ENCODE peak calls at places on chromosomes 13 and 19, in nine cellular contexts. One of them, this sample, is unnamed.

GRCh38 chr19:1807695-1808394 is 4.2 kb downstream of the ATP8B3 start:
- DNase-seq in Panc1: no peak
- DNase-seq in spleen: no peak
- DNase-seq in OCI-LY7: no peak
- DNase-seq in fibroblast of lung: no peak
- DNase-seq in brain microvascular endothelial cell: no peak
- DNase-seq in A549: no peak
- DNase-seq in mucosa of descending colon: peak
- DNase-seq in hepatocyte: no peak
- DNase-seq in this sample: no peak

GRCh38 chr13:21006141-21007005 is 55.0 kb downstream of the LATS2 start:
- DNase-seq in Panc1: no peak
- DNase-seq in mucosa of descending colon: no peak
- DNase-seq in spleen: no peak
- DNase-seq in OCI-LY7: no peak
- DNase-seq in fibroblast of lung: no peak
- DNase-seq in brain microvascular endothelial cell: no peak
- DNase-seq in hepatocyte: no peak
- DNase-seq in A549: no peak
- DNase-seq in this sample: no peak

GRCh38 chr19:53908106-53908932 is 759 bp upstream of the CACNG7 start:
- DNase-seq in hepatocyte: peak
- DNase-seq in brain microvascular endothelial cell: peak
- DNase-seq in A549: peak
- DNase-seq in spleen: peak
- DNase-seq in Panc1: no peak
- DNase-seq in mucosa of descending colon: peak
- DNase-seq in OCI-LY7: peak
- DNase-seq in fibroblast of lung: peak
- DNase-seq in this sample: peak

GRCh38 chr19:1268392-1269064 is 604 bp upstream of the CIRBP start:
- DNase-seq in hepatocyte: no peak
- DNase-seq in fibroblast of lung: no peak
- DNase-seq in mucosa of descending colon: no peak
- DNase-seq in brain microvascular endothelial cell: no peak
- DNase-seq in A549: no peak
- DNase-seq in Panc1: no peak
- DNase-seq in spleen: peak
- DNase-seq in OCI-LY7: no peak
- DNase-seq in this sample: no peak

GRCh38 chr13:108779308-108779707 is 149.9 kb downstream of the MYO16 start:
- DNase-seq in mucosa of descending colon: no peak
- DNase-seq in hepatocyte: no peak
- DNase-seq in A549: no peak
- DNase-seq in Panc1: no peak
- DNase-seq in OCI-LY7: no peak
- DNase-seq in spleen: no peak
- DNase-seq in brain microvascular endothelial cell: no peak
- DNase-seq in fibroblast of lung: no peak
- DNase-seq in this sample: no peak

GRCh38 chr13:28819748-28820098 is 416 bp upstream of the MTUS2 start:
- DNase-seq in Panc1: no peak
- DNase-seq in A549: peak
- DNase-seq in brain microvascular endothelial cell: no peak
- DNase-seq in fibroblast of lung: peak
- DNase-seq in mucosa of descending colon: peak
- DNase-seq in OCI-LY7: no peak
- DNase-seq in spleen: no peak
- DNase-seq in hepatocyte: peak
- DNase-seq in this sample: no peak

GRCh38 chr13:99327133-99327532 is 19.9 kb upstream of the GPR183 start:
- DNase-seq in fibroblast of lung: no peak
- DNase-seq in hepatocyte: no peak
- DNase-seq in brain microvascular endothelial cell: no peak
- DNase-seq in spleen: no peak
- DNase-seq in Panc1: no peak
- DNase-seq in mucosa of descending colon: no peak
- DNase-seq in OCI-LY7: no peak
- DNase-seq in A549: no peak
- DNase-seq in this sample: no peak

GRCh38 chr13:84651288-84651687 is 769.0 kb upstream of the SLITRK1 start:
- DNase-seq in brain microvascular endothelial cell: peak
- DNase-seq in OCI-LY7: no peak
- DNase-seq in mucosa of descending colon: no peak
- DNase-seq in A549: no peak
- DNase-seq in fibroblast of lung: peak
- DNase-seq in hepatocyte: peak
- DNase-seq in Panc1: no peak
- DNase-seq in spleen: no peak
- DNase-seq in this sample: peak

GRCh38 chr13:84609716-84610115 is 727.4 kb upstream of the SLITRK1 start:
- DNase-seq in mucosa of descending colon: no peak
- DNase-seq in A549: peak
- DNase-seq in spleen: no peak
- DNase-seq in brain microvascular endothelial cell: peak
- DNase-seq in hepatocyte: peak
- DNase-seq in OCI-LY7: no peak
- DNase-seq in Panc1: no peak
- DNase-seq in fibroblast of lung: peak
- DNase-seq in this sample: peak

GRCh38 chr13:23856008-23856750 is 33.0 kb downstream of the MIPEP start:
- DNase-seq in OCI-LY7: no peak
- DNase-seq in Panc1: no peak
- DNase-seq in fibroblast of lung: no peak
- DNase-seq in hepatocyte: no peak
- DNase-seq in brain microvascular endothelial cell: no peak
- DNase-seq in spleen: no peak
- DNase-seq in A549: no peak
- DNase-seq in mucosa of descending colon: no peak
- DNase-seq in this sample: no peak

GRCh38 chr19:19185853-19186728 is 5.9 kb downstream of the BORCS8 start:
- DNase-seq in A549: peak
- DNase-seq in brain microvascular endothelial cell: no peak
- DNase-seq in hepatocyte: peak
- DNase-seq in Panc1: no peak
- DNase-seq in mucosa of descending colon: peak
- DNase-seq in fibroblast of lung: peak
- DNase-seq in spleen: no peak
- DNase-seq in OCI-LY7: peak
- DNase-seq in this sample: peak
- TF ChIP-seq CTCF in A549: peak
- TF ChIP-seq CTCF in brain microvascular endothelial cell: peak
- TF ChIP-seq CTCF in hepatocyte: peak
- TF ChIP-seq CTCF in Panc1: peak
- TF ChIP-seq CTCF in mucosa of descending colon: peak
- TF ChIP-seq CTCF in fibroblast of lung: peak
- TF ChIP-seq CTCF in spleen: no peak
- TF ChIP-seq CTCF in OCI-LY7: peak
- TF ChIP-seq CTCF in this sample: peak

DNA sequence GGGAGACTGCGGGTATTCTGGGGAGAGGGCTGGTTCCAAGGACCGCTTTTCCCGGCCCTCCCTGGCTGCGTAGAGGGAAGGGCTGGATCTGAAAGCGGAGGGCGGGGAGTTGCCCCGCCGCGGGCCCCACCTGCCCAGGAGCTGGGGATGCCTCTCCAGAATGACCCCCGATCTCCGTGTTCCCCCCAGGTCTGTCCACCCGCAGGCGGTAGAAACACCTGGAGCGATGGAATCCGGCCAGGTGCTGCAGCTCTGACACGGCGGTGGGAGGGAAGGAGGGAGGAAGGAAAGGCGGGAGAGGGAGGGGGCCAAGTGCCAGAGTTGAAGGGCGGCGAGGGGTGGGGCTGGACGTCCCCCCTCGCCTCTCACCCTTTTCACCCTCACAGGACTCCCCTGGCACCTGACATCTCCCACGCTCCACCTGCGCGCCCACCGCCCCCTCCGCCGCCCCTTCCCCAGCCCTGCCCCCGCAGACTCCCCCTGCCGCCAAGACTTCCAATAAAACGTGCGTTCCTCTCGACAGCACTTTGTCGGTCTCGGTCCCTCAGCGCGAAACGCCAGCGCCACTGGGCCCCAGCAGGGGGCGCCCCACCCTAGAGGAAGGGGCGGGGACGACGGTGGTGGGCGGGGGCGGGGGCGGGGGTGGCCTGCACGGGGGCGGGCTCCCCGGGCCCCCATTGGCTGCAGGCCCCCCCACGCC is 374 bp upstream of the FXYD7 start:
- DNase-seq in Panc1: no peak
- DNase-seq in spleen: peak
- DNase-seq in mucosa of descending colon: peak
- DNase-seq in hepatocyte: peak
- DNase-seq in fibroblast of lung: no peak
- DNase-seq in A549: peak
- DNase-seq in OCI-LY7: peak
- DNase-seq in brain microvascular endothelial cell: no peak
- DNase-seq in this sample: no peak
- TF ChIP-seq CTCF in Panc1: peak
- TF ChIP-seq CTCF in spleen: peak
- TF ChIP-seq CTCF in mucosa of descending colon: peak
- TF ChIP-seq CTCF in hepatocyte: peak
- TF ChIP-seq CTCF in fibroblast of lung: peak
- TF ChIP-seq CTCF in A549: peak
- TF ChIP-seq CTCF in OCI-LY7: peak
- TF ChIP-seq CTCF in brain microvascular endothelial cell: peak
- TF ChIP-seq CTCF in this sample: peak

DNA sequence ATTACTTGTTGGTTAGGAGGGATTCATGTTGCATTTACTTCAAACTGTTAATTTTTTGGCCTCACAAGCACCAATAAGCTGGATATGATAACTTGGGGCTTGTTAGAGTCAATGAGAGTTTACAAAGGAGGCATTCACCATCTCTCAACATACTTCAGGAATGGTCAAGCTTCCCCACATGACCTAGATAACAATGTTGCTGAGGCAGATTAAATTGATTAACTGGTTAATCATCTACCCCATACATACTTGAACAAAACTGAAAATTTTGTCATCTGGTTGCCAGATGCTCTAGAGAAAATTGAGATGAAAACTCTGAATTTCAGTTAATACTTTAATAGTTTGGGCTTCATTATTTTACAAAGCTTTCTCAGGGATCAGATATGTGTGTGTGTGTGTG is 43.0 kb upstream of the UBL3 start:
- DNase-seq in hepatocyte: no peak
- DNase-seq in OCI-LY7: no peak
- DNase-seq in A549: no peak
- DNase-seq in brain microvascular endothelial cell: no peak
- DNase-seq in fibroblast of lung: peak
- DNase-seq in spleen: no peak
- DNase-seq in mucosa of descending colon: no peak
- DNase-seq in Panc1: no peak
- DNase-seq in this sample: no peak
- TF ChIP-seq CTCF in hepatocyte: no peak
- TF ChIP-seq CTCF in OCI-LY7: no peak
- TF ChIP-seq CTCF in A549: no peak
- TF ChIP-seq CTCF in brain microvascular endothelial cell: no peak
- TF ChIP-seq CTCF in fibroblast of lung: no peak
- TF ChIP-seq CTCF in spleen: no peak
- TF ChIP-seq CTCF in mucosa of descending colon: no peak
- TF ChIP-seq CTCF in Panc1: no peak
- TF ChIP-seq CTCF in this sample: no peak

DNA sequence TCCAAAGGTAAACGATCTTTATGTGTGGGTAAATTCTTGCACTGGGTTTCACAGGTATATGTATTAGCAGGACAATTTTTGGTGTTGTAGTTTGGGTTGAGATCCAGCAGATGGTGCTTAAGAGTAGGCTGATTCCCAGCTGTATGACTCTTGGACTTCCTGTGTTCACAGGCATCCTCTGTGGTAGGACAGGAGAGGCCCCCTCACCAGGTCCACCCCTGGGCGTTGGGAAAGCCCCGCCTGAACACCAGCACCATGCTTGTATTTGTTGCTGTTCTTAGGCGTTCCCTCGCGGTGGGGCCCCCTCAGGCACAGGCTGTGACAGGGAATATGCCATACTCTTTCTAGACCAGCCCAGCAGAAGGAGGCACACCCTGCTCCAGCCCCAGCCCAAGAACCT is 49.5 kb upstream of the PCDH17 start:
- DNase-seq in Panc1: no peak
- DNase-seq in spleen: peak
- DNase-seq in brain microvascular endothelial cell: no peak
- DNase-seq in mucosa of descending colon: no peak
- DNase-seq in A549: no peak
- DNase-seq in OCI-LY7: no peak
- DNase-seq in hepatocyte: no peak
- DNase-seq in fibroblast of lung: no peak
- DNase-seq in this sample: no peak
- TF ChIP-seq CTCF in Panc1: no peak
- TF ChIP-seq CTCF in spleen: no peak
- TF ChIP-seq CTCF in brain microvascular endothelial cell: no peak
- TF ChIP-seq CTCF in mucosa of descending colon: no peak
- TF ChIP-seq CTCF in A549: no peak
- TF ChIP-seq CTCF in OCI-LY7: no peak
- TF ChIP-seq CTCF in hepatocyte: no peak
- TF ChIP-seq CTCF in fibroblast of lung: no peak
- TF ChIP-seq CTCF in this sample: no peak

This sample was measured in HFFc6.